ENCODE peak calls at places on chromosomes 6 and 20, in five cellular contexts. J, W, C, U and K are unnamed samples.

GRCh38 chr20:9342651-9343050 is 171.7 kb upstream of the LAMP5 start:
- DNase-seq in W (no peak), J (no peak), U (peak), C (no peak), K (no peak)

GRCh38 chr20:53975761-53976160 is 94.6 kb downstream of the BCAS1 start:
- DNase-seq in W (no peak), C (no peak), U (no peak), J (no peak), K (no peak)

GRCh38 chr6:152240436-152240835 is 396.7 kb downstream of the SYNE1 start:
- DNase-seq in J (no peak), C (peak), U (no peak), W (no peak), K (no peak)

GRCh38 chr20:48298851-48299484 is 513.7 kb upstream of the SULF2 start:
- DNase-seq in W (no peak), J (peak), U (peak), C (peak), K (peak)

GRCh38 chr20:62710221-62710885 is 1.7 kb downstream of the NTSR1 start:
- DNase-seq in C (no peak), W (no peak), J (no peak), U (no peak), K (no peak)

GRCh38 chr6:101668496-101668895 is 275.0 kb downstream of the GRIK2 start:
- DNase-seq in U (no peak), W (no peak), J (no peak), C (no peak), K (no peak)

GRCh38 chr20:33635341-33635740 is 26.8 kb upstream of the C20orf144 start:
- DNase-seq in C (no peak), J (no peak), U (no peak), W (no peak), K (no peak)

GRCh38 chr6:120671519-120671918 is 662.8 kb downstream of the TBC1D32 start:
- DNase-seq in U (no peak), J (no peak), C (no peak), W (no peak), K (no peak)

GRCh38 chr6:163331245-163331644 is 83.3 kb upstream of the QKI start:
- DNase-seq in U (no peak), J (no peak), C (no peak), W (no peak), K (no peak)

GRCh38 chr6:123716506-123716905 is 79.8 kb upstream of the TRDN start:
- DNase-seq in C (no peak), U (no peak), W (no peak), J (no peak), K (no peak)

GRCh38 chr6:135832186-135832585 is 19.3 kb upstream of the PDE7B start:
- DNase-seq in U (no peak), C (no peak), J (no peak), W (no peak), K (no peak)

GRCh38 chr6:3162565-3163247 is 5.4 kb upstream of the TUBB2A start:
- DNase-seq in U (peak), C (peak), J (no peak), W (peak), K (peak)
- TF ChIP-seq CTCF in U (peak), C (peak), J (no peak), W (no peak), K (peak)

DNA sequence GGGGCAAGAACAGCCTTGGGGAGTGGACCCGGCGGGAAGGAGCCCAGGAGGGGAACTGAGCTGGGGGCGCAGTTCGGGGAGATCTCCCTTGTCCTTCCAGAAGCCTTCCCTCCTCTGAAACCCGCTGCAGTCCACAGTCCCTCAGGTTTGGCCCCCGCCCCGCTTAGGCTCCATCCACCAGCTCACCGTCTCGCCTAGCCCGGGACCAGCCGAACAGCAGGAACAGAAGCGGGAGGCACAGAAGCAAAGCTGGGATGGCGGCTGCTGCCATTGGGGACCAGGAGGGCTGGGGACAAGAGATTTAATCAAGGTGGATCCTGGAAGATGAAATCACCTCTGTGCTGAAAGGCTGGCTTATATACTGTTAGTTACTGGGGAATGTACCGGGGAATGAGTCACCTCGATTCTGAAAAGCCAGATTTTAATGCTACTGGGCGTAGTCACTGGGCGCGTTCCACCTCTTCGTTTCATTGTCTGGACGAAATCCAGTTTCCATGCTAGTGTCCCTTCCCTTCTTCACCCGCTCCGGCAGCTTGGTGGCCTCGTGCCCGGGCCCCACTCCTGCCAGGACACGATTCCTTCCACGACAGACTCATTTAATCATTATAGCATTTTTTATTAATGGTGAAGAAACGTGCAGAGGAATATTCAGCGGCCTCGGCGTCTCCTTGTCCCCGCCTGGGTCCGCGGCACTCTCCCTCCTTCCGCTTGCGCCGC is at the start of gene RAET1L:
- DNase-seq in J (peak), C (peak), U (peak), W (no peak), K (peak)
- H3K4me3 ChIP-seq in J (peak), C (peak), U (peak), W (no peak), K (peak)

GRCh38 chr20:17911927-17912326 is 56.7 kb downstream of the SNX5 start:
- DNase-seq in J (no peak), U (no peak), C (no peak), W (no peak), K (no peak)

GRCh38 chr20:17914957-17915356 is 53.6 kb downstream of the SNX5 start:
- DNase-seq in U (no peak), C (no peak), W (no peak), J (no peak), K (no peak)

GRCh38 chr20:17909745-17910345 is 58.7 kb downstream of the SNX5 start:
- DNase-seq in C (no peak), J (no peak), U (peak), W (no peak), K (peak)

GRCh38 chr20:17912916-17913315 is 55.7 kb downstream of the SNX5 start:
- DNase-seq in U (peak), W (no peak), C (peak), J (no peak), K (peak)

DNA sequence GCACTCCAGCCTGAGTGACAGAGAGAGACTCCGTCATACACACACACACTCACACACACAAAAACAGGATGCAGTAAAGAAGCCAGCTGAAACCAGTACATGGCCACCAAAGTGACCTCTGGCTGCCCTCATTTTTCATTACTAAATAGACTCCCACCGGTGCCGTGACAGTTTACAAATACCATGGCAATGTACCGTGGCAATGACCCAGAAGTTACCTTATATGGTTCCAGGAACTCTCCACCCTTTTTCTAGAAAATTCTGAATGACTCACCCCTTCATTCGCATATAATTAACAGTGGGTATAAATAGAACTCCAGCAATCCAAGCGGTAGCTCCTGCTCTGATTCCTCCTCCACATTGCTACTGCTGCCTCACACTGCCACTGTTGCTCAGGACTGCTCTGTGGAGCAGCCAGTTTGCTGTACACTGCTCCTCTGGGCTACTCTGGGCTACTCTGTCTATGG is 57.7 kb downstream of the SNX5 start:
- DNase-seq in J (no peak), W (no peak), C (peak), U (peak), K (peak)
- TF ChIP-seq CTCF in J (no peak), W (no peak), C (peak), U (peak), K (no peak)

GRCh38 chr20:46013826-46014516 is 5.3 kb downstream of the MMP9 start:
- DNase-seq in U (peak), W (peak), C (peak), J (no peak), K (no peak)
- H3K4me3 ChIP-seq in U (no peak), W (peak), C (no peak), J (no peak), K (no peak)

GRCh38 chr20:35151739-35152138 is 4.6 kb upstream of the EDEM2 start:
- DNase-seq in U (peak), W (no peak), J (no peak), C (peak), K (peak)

GRCh38 chr20:35146922-35147574 is at the start of gene EDEM2:
- DNase-seq in U (peak), W (peak), C (peak), J (peak), K (peak)

GRCh38 chr20:35145141-35145564 is 2.0 kb downstream of the EDEM2 start:
- DNase-seq in C (peak), J (peak), W (no peak), U (peak), K (peak)

GRCh38 chr20:35144694-35145093 is 2.4 kb downstream of the EDEM2 start:
- DNase-seq in J (no peak), C (no peak), W (no peak), U (no peak), K (no peak)

GRCh38 chr20:35146299-35146921 is 726 bp downstream of the EDEM2 start:
- DNase-seq in J (no peak), C (no peak), U (no peak), W (peak), K (peak)
- TF ChIP-seq CTCF in J (no peak), C (no peak), U (peak), W (no peak), K (no peak)

GRCh38 chr20:10611357-10611756 is 62.4 kb downstream of the JAG1 start:
- DNase-seq in C (peak), U (peak), W (no peak), J (no peak), K (no peak)

GRCh38 chr20:10609726-10610125 is 64.1 kb downstream of the JAG1 start:
- DNase-seq in W (no peak), U (peak), J (no peak), C (peak), K (no peak)

GRCh38 chr20:10605547-10606195 is 68.1 kb downstream of the JAG1 start:
- DNase-seq in U (no peak), J (no peak), W (no peak), C (no peak), K (no peak)

GRCh38 chr20:10610266-10610665 is 63.5 kb downstream of the JAG1 start:
- DNase-seq in U (peak), J (no peak), C (no peak), W (no peak), K (no peak)

GRCh38 chr20:10609276-10609675 is 64.5 kb downstream of the JAG1 start:
- DNase-seq in C (peak), U (peak), J (no peak), W (no peak), K (peak)
- H3K4me3 ChIP-seq in C (no peak), U (no peak), J (no peak), W (no peak), K (no peak)

GRCh38 chr20:35947489-35947888 is 6.8 kb downstream of the SCAND1 start:
- DNase-seq in J (no peak), W (peak), C (peak), U (peak), K (no peak)
- TF ChIP-seq CTCF in J (peak), W (peak), C (peak), U (peak), K (peak)

GRCh38 chr6:166203003-166203640 is 35.5 kb upstream of the TBXT start:
- DNase-seq in U (no peak), C (peak), W (no peak), J (no peak), K (no peak)
- H3K4me3 ChIP-seq in U (no peak), C (no peak), W (no peak), J (no peak), K (no peak)

DNA sequence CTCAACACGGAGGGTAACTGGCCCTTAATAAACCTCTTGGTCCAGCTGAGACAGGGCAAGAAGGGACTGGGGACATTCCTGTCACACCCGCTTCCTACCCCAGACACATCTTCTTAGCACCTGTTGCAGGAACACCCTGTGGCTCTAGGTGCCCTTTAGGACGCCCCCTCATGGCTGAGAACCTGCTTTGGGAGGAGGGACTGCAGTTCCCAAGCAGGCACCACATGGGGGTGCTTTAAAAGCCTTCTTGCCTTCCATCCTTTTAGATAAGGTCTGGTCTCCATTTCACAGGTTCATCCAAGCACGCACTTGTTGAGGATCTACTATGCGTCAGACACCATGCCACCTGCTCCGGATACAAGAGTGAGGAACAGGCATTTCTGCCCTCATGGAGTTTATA is 26.6 kb downstream of the NSFL1C start:
- DNase-seq in J (no peak), U (peak), C (peak), W (no peak), K (peak)
- TF ChIP-seq CTCF in J (peak), U (peak), C (peak), W (no peak), K (peak)

GRCh38 chr6:46014511-46015118 is 1.0 kb downstream of the CLIC5 start:
- DNase-seq in C (no peak), J (no peak), W (peak), U (no peak), K (no peak)
- H3K4me3 ChIP-seq in C (no peak), J (peak), W (peak), U (no peak), K (no peak)